ENCODE peak calls at places on chromosomes 12 and 14, in seven cellular contexts. K, Y, P, Q, I, J and T are unnamed samples.

GRCh38 chr12:25699454-25699853 is 146.4 kb upstream of the LMNTD1 start:
- DNase-seq in Y (peak; percentile 50), P (no peak), I (no peak), J (no peak), Q (no peak), K (no peak), T (no peak)

GRCh38 chr12:32824596-32824995 is 68.9 kb upstream of the YARS2 start:
- DNase-seq in I (no peak), Y (no peak), J (no peak), K (no peak), Q (no peak), P (no peak), T (no peak)

GRCh38 chr14:89844508-89844907 is 110.0 kb downstream of the EFCAB11 start:
- DNase-seq in K (no peak), Q (no peak), Y (peak; percentile 22), I (no peak), P (no peak), J (no peak), T (no peak)

GRCh38 chr14:103905861-103906456 is 22.3 kb upstream of the TDRD9 start:
- DNase-seq in K (no peak), I (no peak), Y (no peak), P (no peak), J (no peak), Q (peak; percentile 28), T (peak; percentile 32)

GRCh38 chr14:104864267-104865068 is 600 bp upstream of the CEP170B start:
- DNase-seq in K (no peak), Q (peak; percentile 1), J (peak; percentile 55), Y (no peak), I (peak; percentile 28), P (no peak), T (no peak)

GRCh38 chr14:85471156-85471555 is 58.8 kb upstream of the FLRT2 start:
- DNase-seq in Y (peak; percentile 57), K (no peak), P (no peak), I (no peak), Q (no peak), J (no peak), T (no peak)

GRCh38 chr14:75720828-75721227 is 59.8 kb downstream of the TTLL5 start:
- DNase-seq in J (peak; percentile 81), K (peak; percentile 25), I (peak; percentile 58), P (no peak), Q (no peak), Y (no peak), T (no peak)

GRCh38 chr14:82528011-82528410 is 994.4 kb upstream of the SEL1L start:
- DNase-seq in P (no peak), Q (no peak), J (no peak), I (no peak), Y (no peak), K (no peak), T (no peak)

GRCh38 chr14:58944957-58945356 is 243.5 kb upstream of the DAAM1 start:
- DNase-seq in Q (no peak), I (no peak), Y (no peak), K (no peak), P (no peak), J (no peak), T (no peak)

GRCh38 chr12:108683906-108684556 is 47.3 kb downstream of the CORO1C start:
- DNase-seq in J (no peak), K (no peak), P (no peak), Q (no peak), Y (no peak), I (no peak), T (no peak)

GRCh38 chr12:122042910-122043309 is 21.2 kb downstream of the BCL7A start:
- DNase-seq in J (no peak), I (no peak), K (no peak), Q (no peak), P (no peak), Y (no peak), T (no peak)

GRCh38 chr14:77003960-77004710 is 24.4 kb downstream of the IRF2BPL start:
- DNase-seq in P (no peak), Q (no peak), I (peak; percentile 6), K (no peak), J (no peak), Y (peak; percentile 85), T (peak; percentile 16)

GRCh38 chr14:98290596-98290995 is 981.4 kb downstream of the BCL11B start:
- DNase-seq in K (no peak), J (no peak), Q (no peak), I (no peak), Y (no peak), P (no peak), T (no peak)

GRCh38 chr12:92242917-92243316 is 97.3 kb upstream of the BTG1 start:
- DNase-seq in I (no peak), K (no peak), J (no peak), Y (peak; percentile 59), P (no peak), Q (peak; percentile 40), T (no peak)

GRCh38 chr12:45244561-45245348 is 28.9 kb downstream of the ANO6 start:
- DNase-seq in K (no peak), Q (peak; percentile 61), J (no peak), I (no peak), Y (peak; percentile 66), P (no peak), T (no peak)

GRCh38 chr14:104598461-104599273 is 5.9 kb downstream of the TMEM179 start:
- DNase-seq in J (no peak), K (no peak), Y (no peak), Q (no peak), I (peak; percentile 22), P (peak; percentile 18), T (no peak)

GRCh38 chr12:89358805-89359204 is 6.5 kb upstream of the DUSP6 start:
- DNase-seq in I (no peak), K (no peak), Q (no peak), P (no peak), J (no peak), Y (no peak), T (no peak)

GRCh38 chr14:98924046-98924445 is 348.0 kb downstream of the BCL11B start:
- DNase-seq in Q (no peak), K (no peak), P (no peak), J (no peak), I (no peak), Y (no peak), T (no peak)

GRCh38 chr12:25743679-25744078 is 190.6 kb upstream of the LMNTD1 start:
- DNase-seq in Q (peak; percentile 11), K (no peak), J (no peak), I (no peak), Y (no peak), P (no peak), T (no peak)

GRCh38 chr14:59098377-59098776 is 90.1 kb upstream of the DAAM1 start:
- DNase-seq in J (no peak), K (no peak), P (no peak), Q (no peak), Y (peak; percentile 98), I (no peak), T (no peak)

GRCh38 chr12:97292588-97292987 is 170.0 kb upstream of the RMST start:
- DNase-seq in K (no peak), I (no peak), Y (no peak), J (no peak), P (no peak), Q (no peak), T (no peak)

GRCh38 chr14:31232081-31232480 is 24.5 kb upstream of the HECTD1 start:
- DNase-seq in J (no peak), P (no peak), K (no peak), I (no peak), Y (no peak), Q (no peak), T (peak; percentile 78)

DNA sequence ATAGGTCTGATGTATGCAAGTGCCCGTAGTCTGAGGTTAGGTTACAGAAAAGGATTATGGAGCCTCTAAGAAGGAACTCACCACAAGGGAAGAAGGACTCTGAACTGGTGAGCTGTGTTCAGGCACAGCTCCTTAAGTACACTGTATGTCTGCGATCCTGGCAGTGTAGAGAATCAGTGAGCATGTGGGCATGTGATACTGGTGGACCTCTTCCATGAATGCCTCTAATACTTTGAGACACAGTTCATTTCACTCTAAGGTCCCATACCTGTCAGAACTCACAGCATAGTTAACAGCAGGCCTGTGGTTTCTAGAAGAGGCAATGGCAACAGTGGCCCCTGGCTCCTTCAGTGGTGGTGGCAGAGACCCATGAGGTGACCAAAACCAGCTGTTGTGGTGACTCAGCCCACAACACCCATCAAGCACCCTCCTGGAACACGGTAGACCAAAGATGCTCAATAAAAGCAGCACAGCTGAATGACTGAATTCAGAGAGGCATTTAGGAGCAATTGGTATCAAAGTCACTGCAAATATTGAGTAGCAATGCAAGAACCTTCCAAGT is 6.9 kb upstream of the OR6J1 start:
- DNase-seq in Y (no peak), K (no peak), P (no peak), Q (peak; percentile 69), J (no peak), I (no peak), T (no peak)
- TF ChIP-seq POLR2A in Y (no peak), K (no peak), P (peak; percentile 100), Q (peak; percentile 71), J (no peak), I (no peak), T (peak; percentile 61)

GRCh38 chr14:105878125-105878524 is 351.7 kb downstream of the TMEM121 start:
- DNase-seq in P (no peak), J (no peak), Y (no peak), K (peak; percentile 8), Q (no peak), I (no peak), T (no peak)
- TF ChIP-seq POLR2A in P (no peak), J (no peak), Y (no peak), K (no peak), Q (no peak), I (no peak), T (no peak)

GRCh38 chr14:64279719-64280668 is 14.2 kb downstream of the ESR2 start:
- DNase-seq in Y (peak; percentile 24), K (no peak), J (no peak), P (no peak), Q (no peak), I (no peak), T (peak; percentile 88)
- TF ChIP-seq POLR2A in Y (no peak), K (no peak), J (no peak), P (no peak), Q (no peak), I (no peak), T (peak; percentile 58)

GRCh38 chr12:57254506-57255280 is 3.7 kb upstream of the STAC3 start:
- DNase-seq in J (no peak), Y (no peak), Q (no peak), P (no peak), I (no peak), K (no peak), T (no peak)

GRCh38 chr12:57247041-57247440 is 3.9 kb downstream of the STAC3 start:
- DNase-seq in J (no peak), Q (no peak), K (no peak), P (no peak), Y (no peak), I (no peak), T (no peak)

GRCh38 chr12:57250541-57250940 is 446 bp downstream of the STAC3 start:
- DNase-seq in J (no peak), K (no peak), Y (no peak), Q (no peak), I (no peak), P (no peak), T (no peak)

GRCh38 chr12:57248934-57249742 is 1.8 kb downstream of the STAC3 start:
- DNase-seq in P (no peak), K (no peak), Y (no peak), Q (peak; percentile 94), I (peak; percentile 60), J (no peak), T (no peak)

GRCh38 chr12:57250956-57251355 is at the start of gene STAC3:
- DNase-seq in Y (no peak), K (no peak), J (no peak), I (no peak), Q (no peak), P (no peak), T (no peak)
- TF ChIP-seq POLR2A in Y (no peak), K (no peak), J (no peak), I (no peak), Q (no peak), P (no peak), T (no peak)